ENCODE peak calls at places on chromosomes 7 and 10, in five cellular contexts. S is heart right ventricle, F is cardiac fibroblast, Z is PC-9, G is mucosa of descending colon. J is an unnamed sample.

GRCh38 chr7:120993575-120994191 is 5.2 kb downstream of the CPED1 start:
- DNase-seq in S (no peak), F (no peak), Z (no peak), G (no peak), J (peak; percentile 64)

GRCh38 chr7:129952164-129952652 is 552 bp downstream of the UBE2H start:
- DNase-seq in S (peak; percentile 49), F (peak; percentile 34), Z (no peak), G (peak; percentile 78), J (no peak)

GRCh38 chr10:97810476-97810875 is 38.7 kb upstream of the SFRP5 start:
- DNase-seq in S (no peak), F (no peak), Z (peak; percentile 94), G (no peak), J (no peak)

GRCh38 chr7:140696024-140696678 is 357 bp upstream of the NDUFB2 start:
- DNase-seq in S (peak; percentile 97), F (peak; percentile 93), Z (peak; percentile 86), G (peak; percentile 97), J (peak; percentile 97)

GRCh38 chr10:28734940-28735759 is 57.8 kb downstream of the BAMBI start:
- DNase-seq in S (no peak), F (peak; percentile 88), Z (peak; percentile 80), G (no peak), J (peak; percentile 41)

GRCh38 chr7:3955751-3956696 is 655.0 kb downstream of the SDK1 start:
- DNase-seq in S (no peak), F (peak; percentile 6), Z (no peak), G (no peak), J (peak; percentile 40)

GRCh38 chr10:18822156-18822555 is 162.9 kb downstream of the ARL5B start:
- DNase-seq in S (no peak), F (peak; percentile 7), Z (no peak), G (no peak), J (peak; percentile 2)

GRCh38 chr10:25061125-25061524 is 44.7 kb downstream of the THNSL1 start:
- DNase-seq in S (no peak), F (no peak), Z (no peak), G (no peak), J (no peak)

GRCh38 chr10:110556993-110557601 is 10.4 kb upstream of the SMC3 start:
- DNase-seq in S (no peak), F (peak; percentile 72), Z (no peak), G (no peak), J (peak; percentile 44)

GRCh38 chr10:60291354-60291930 is 98.2 kb downstream of the ANK3 start:
- DNase-seq in S (no peak), F (peak; percentile 77), Z (no peak), G (no peak), J (peak; percentile 14)

GRCh38 chr7:86904949-86905834 is 154.3 kb downstream of the ELAPOR2 start:
- DNase-seq in S (no peak), F (peak; percentile 45), Z (peak; percentile 39), G (no peak), J (peak; percentile 62)

GRCh38 chr7:129343099-129343700 is 91.0 kb upstream of the STRIP2 start:
- DNase-seq in S (no peak), F (peak; percentile 69), Z (peak; percentile 52), G (no peak), J (peak; percentile 76)

GRCh38 chr10:52951819-52952218 is 179.2 kb upstream of the MBL2 start:
- DNase-seq in S (no peak), F (peak; percentile 65), Z (no peak), G (peak; percentile 70), J (no peak)

GRCh38 chr7:45001138-45001694 is 1.2 kb downstream of the CCM2 start:
- DNase-seq in S (no peak), F (no peak), Z (peak; percentile 78), G (peak; percentile 44), J (no peak)

GRCh38 chr10:62133618-62134017 is 135.0 kb downstream of the RTKN2 start:
- DNase-seq in S (no peak), F (no peak), Z (no peak), G (no peak), J (no peak)

GRCh38 chr7:142420554-142421362 is 162.9 kb upstream of the PRSS58 start:
- DNase-seq in S (no peak), F (peak; percentile 13), Z (peak; percentile 74), G (peak; percentile 34), J (peak; percentile 69)

GRCh38 chr10:45059632-45060031 is 58.9 kb downstream of the ZNF22 start:
- DNase-seq in S (no peak), F (no peak), Z (no peak), G (no peak), J (no peak)

GRCh38 chr7:142997590-142997989 is 29.3 kb downstream of the OR9A2 start:
- DNase-seq in S (no peak), F (no peak), Z (no peak), G (no peak), J (no peak)

DNA sequence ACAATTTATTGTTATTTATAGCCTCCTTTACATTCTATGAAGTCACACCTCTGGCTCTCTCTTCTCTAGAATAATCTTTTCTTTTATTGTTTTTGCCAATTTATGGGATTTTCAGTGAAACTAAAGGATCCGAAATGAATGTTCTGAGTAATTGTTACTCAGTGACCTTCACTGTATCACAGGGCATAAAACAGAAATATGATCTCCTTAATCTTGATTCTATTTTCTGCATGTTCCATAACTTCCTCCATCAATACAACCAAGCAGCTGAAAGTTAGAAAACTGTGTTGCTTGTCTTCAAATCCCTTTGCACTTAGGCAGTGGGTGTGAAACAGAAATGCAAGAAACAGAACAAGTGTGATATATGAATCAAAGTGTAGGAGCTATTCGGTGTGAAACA is 57.4 kb upstream of the FERD3L start:
- DNase-seq in S (no peak), F (no peak), Z (no peak), G (no peak), J (peak; percentile 6)
- H3K4me3 ChIP-seq in S (no peak overlapping the region), F (no peak overlapping the region), Z (no peak overlapping the region), G (no peak overlapping the region), J (no peak overlapping the region)

GRCh38 chr10:113000876-113001598 is 51.0 kb downstream of the TCF7L2 start:
- DNase-seq in S (peak; percentile 35), F (no peak), Z (no peak), G (no peak), J (peak; percentile 39)
- TF ChIP-seq CTCF in S (no peak), F (no peak), Z (no peak), G (no peak), J (peak; percentile 7)

GRCh38 chr10:3963191-3963673 is 178.2 kb upstream of the KLF6 start:
- DNase-seq in S (no peak), F (no peak), Z (peak; percentile 73), G (peak; percentile 68), J (no peak)
- H3K4me3 ChIP-seq in S (no peak overlapping the region), F (no peak overlapping the region), Z (no peak overlapping the region), G (no peak overlapping the region), J (no peak overlapping the region)

DNA sequence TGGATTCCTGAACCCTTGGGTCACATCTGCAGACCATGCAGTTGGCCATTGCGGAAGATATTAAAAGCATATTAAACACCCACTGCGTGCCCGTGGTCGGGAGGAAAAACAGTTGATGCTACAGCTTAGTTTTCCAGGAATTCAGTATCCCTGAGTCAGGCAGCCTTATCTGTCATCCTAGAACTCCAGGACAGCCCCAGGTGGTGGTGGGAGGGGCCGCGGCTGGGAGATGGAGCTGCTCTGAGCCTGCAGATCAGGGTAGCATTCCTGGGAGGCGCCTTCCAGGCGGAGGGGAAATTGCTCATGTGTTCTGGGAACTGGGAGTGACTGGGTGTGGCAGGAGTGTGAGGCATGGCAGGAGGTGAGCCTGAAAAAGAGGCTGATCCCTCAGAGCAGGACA is 222.9 kb upstream of the SH2B2 start:
- DNase-seq in S (no peak), F (peak; percentile 65), Z (peak; percentile 66), G (peak; percentile 83), J (no peak)
- TF ChIP-seq CTCF in S (no peak), F (no peak), Z (no peak), G (no peak), J (no peak)

GRCh38 chr10:86755454-86755739 is 1.0 kb upstream of the BMPR1A start:
- DNase-seq in S (no peak), F (no peak), Z (no peak), G (no peak), J (no peak)
- H3K4me3 ChIP-seq in S (peak overlapping the region; percentile 33), F (peak overlapping the region; percentile 72), Z (peak overlapping the region; percentile 78), G (peak overlapping the region; percentile 77), J (peak overlapping the region; percentile 79)

J was measured in foreskin fibroblast.